ENCODE peak calls at places on chromosomes 4 and X, in five cellular contexts. E is K562, F is GM12878, O is H1, U is HepG2. P is an unnamed sample.

GRCh38 chrX:77527233-77528001 is 80.2 kb downstream of the FGF16 start:
- DNase-seq in E (peak; percentile 37), F (no peak), O (no peak), U (no peak), P (peak; percentile 77)

GRCh38 chrX:134880866-134881265 is 109.9 kb upstream of the SMIM10 start:
- DNase-seq in E (no peak), F (no peak), O (no peak), U (no peak), P (no peak)

GRCh38 chr4:58247792-58248191 is 1137.6 kb upstream of the IGFBP7 start:
- DNase-seq in E (no peak), F (no peak), O (no peak), U (no peak), P (no peak)

GRCh38 chr4:165326831-165327210 is 648 bp upstream of the MSMO1 start:
- DNase-seq in E (peak; percentile 30), F (no peak), O (no peak), U (peak; percentile 57), P (peak; percentile 41)

GRCh38 chr4:3201718-3202702 is 46.9 kb upstream of the MSANTD1 start:
- DNase-seq in E (no peak), F (peak; percentile 38), O (no peak), U (peak; percentile 53), P (no peak)

GRCh38 chr4:120207021-120207420 is 140.4 kb upstream of the MAD2L1 start:
- DNase-seq in E (no peak), F (no peak), O (no peak), U (no peak), P (no peak)

GRCh38 chr4:79632114-79632513 is 224.1 kb upstream of the GK2 start:
- DNase-seq in E (no peak), F (no peak), O (no peak), U (no peak), P (no peak)

GRCh38 chr4:5451243-5451642 is 257.1 kb downstream of the EVC2 start:
- DNase-seq in E (no peak), F (no peak), O (no peak), U (no peak), P (no peak)

GRCh38 chr4:7964459-7964858 is 24.8 kb upstream of the AFAP1 start:
- DNase-seq in E (no peak), F (no peak), O (no peak), U (no peak), P (no peak)

GRCh38 chr4:10115271-10115656 is 1.3 kb downstream of the WDR1 start:
- DNase-seq in E (no peak), F (no peak), O (no peak), U (peak; percentile 82), P (no peak)

GRCh38 chrX:12999422-12999821 is 24.5 kb downstream of the TMSB4X start:
- DNase-seq in E (no peak), F (no peak), O (no peak), U (no peak), P (no peak)

GRCh38 chr4:95556460-95556859 is 7.7 kb upstream of the UNC5C start:
- DNase-seq in E (no peak), F (no peak), O (no peak), U (no peak), P (no peak)

GRCh38 chr4:165537028-165537648 is 158.3 kb downstream of the CPE start:
- DNase-seq in E (peak; percentile 47), F (no peak), O (peak; percentile 3), U (peak; percentile 40), P (peak; percentile 32)

GRCh38 chr4:155353923-155354540 is 22.7 kb downstream of the MAP9 start:
- DNase-seq in E (peak; percentile 16), F (no peak), O (no peak), U (peak; percentile 27), P (peak; percentile 39)

GRCh38 chr4:183986645-183987528 is 81.8 kb downstream of the STOX2 start:
- DNase-seq in E (no peak), F (no peak), O (no peak), U (no peak), P (no peak)
- TF ChIP-seq GABPA in E (no peak), F (no peak), O (no peak), U (no peak), P (no peak)

DNA sequence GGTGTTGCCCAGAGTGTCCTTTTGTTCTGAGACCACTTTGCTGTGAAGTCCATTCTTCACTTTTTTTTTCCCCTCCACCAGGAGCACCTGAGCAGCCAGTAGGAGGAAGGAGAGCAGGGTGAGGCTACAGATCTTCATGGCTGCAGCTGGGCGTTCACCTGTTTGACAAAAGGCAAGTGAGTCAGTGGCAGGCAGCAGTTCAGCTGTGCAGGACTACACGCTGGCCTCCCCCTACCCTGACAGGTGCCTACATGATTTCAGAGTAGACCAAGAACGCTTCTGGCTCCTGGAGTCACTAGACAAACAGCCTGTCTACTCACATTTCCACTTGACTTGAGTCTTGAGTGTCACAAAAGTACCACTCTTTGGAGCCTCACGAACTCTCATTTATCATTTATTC is 2.0 kb downstream of the FGFBP1 start:
- DNase-seq in E (no peak), F (no peak), O (no peak), U (no peak), P (no peak)
- TF ChIP-seq CHD2 in E (no peak), F (no peak), O (no peak), U (no peak), P (no peak)

GRCh38 chr4:176013466-176014247 is 52.0 kb upstream of the WDR17 start:
- DNase-seq in E (no peak), F (peak; percentile 42), O (no peak), U (no peak), P (no peak)

GRCh38 chr4:176005766-176006165 is 59.9 kb upstream of the WDR17 start:
- DNase-seq in E (no peak), F (no peak), O (no peak), U (no peak), P (no peak)

GRCh38 chr4:176011523-176011922 is 54.1 kb upstream of the WDR17 start:
- DNase-seq in E (no peak), F (peak; percentile 25), O (no peak), U (no peak), P (no peak)

GRCh38 chr4:176014583-176015108 is 51.0 kb upstream of the WDR17 start:
- DNase-seq in E (no peak), F (no peak), O (no peak), U (no peak), P (no peak)

GRCh38 chr4:176009254-176009653 is 56.4 kb upstream of the WDR17 start:
- DNase-seq in E (no peak), F (no peak), O (no peak), U (no peak), P (no peak)
- TF ChIP-seq GABPA in E (no peak), F (no peak), O (no peak), U (no peak), P (no peak)

DNA sequence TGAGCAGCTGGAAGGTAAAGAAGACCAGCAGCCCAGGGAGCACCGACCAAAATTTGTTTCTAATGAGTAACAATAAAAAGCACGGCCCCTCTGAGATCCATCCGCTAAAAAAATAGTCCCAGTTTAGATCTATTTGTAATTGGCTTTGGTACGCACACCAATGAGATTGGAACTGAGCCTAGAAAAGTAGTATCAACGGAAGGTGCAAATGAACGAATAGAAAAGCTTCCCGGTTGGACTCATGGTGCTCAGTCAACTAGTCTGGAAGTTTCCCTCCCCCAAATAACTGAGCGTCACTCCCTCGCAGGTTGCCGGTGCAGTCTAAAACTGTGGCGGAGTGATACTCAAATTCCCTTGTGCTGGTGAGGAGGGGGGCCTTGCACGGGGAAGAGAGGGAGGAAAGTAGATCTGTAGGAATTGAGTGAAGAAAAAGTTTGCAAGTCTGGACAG is at the start of gene COL4A5:
- DNase-seq in E (peak; percentile 65), F (no peak), O (peak; percentile 21), U (peak; percentile 84), P (no peak)
- TF ChIP-seq CHD2 in E (peak; percentile 62), F (no peak), O (peak; percentile 62), U (peak; percentile 54), P (no peak)

GRCh38 chrX:149037301-149037700 is 467.8 kb downstream of the IDS start:
- DNase-seq in E (no peak), F (no peak), O (no peak), U (no peak), P (no peak)

GRCh38 chrX:149039057-149039456 is 466.0 kb downstream of the IDS start:
- DNase-seq in E (no peak), F (no peak), O (no peak), U (no peak), P (no peak)

GRCh38 chrX:149043401-149043800 is 461.7 kb downstream of the IDS start:
- DNase-seq in E (no peak), F (no peak), O (no peak), U (no peak), P (no peak)

GRCh38 chrX:149044471-149044870 is 460.6 kb downstream of the IDS start:
- DNase-seq in E (no peak), F (no peak), O (no peak), U (no peak), P (no peak)

DNA sequence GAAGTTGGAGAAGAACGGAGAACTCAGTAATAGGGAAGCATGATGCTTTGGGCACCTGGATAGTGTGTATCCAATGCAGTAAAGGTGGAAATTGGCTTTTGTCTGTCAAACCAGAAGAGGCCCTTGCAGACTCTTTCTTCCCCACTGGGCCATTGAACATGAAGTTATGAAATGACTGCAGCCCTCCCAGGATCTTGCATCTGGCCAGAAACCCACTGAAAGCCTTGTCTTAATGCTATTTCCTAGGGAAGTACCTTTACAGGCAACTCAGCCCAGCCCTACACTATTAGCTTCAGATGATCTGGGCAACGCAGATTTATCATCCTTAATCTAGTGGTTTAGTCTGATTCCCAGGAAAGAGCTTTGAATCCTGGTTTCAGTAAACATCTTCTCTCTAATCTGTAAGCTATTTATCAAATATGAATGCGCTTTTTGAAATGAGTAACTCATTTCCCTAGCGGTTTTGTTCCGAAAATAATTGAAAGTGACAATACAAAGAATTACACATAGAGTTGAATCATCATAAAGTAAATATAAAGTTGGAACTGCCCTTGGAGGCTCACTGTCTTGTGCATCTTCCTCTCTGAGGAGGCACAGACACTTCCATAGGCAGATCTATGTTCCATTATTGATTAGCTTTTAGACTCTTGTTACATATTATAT is 464.1 kb downstream of the IDS start:
- DNase-seq in E (no peak), F (no peak), O (no peak), U (no peak), P (no peak)
- TF ChIP-seq GABPA in E (no peak), F (no peak), O (no peak), U (no peak), P (no peak)

GRCh38 chr4:66489783-66490452 is 819.6 kb upstream of the EPHA5 start:
- DNase-seq in E (no peak), F (no peak), O (no peak), U (no peak), P (no peak)

GRCh38 chr4:66486068-66486467 is 815.8 kb upstream of the EPHA5 start:
- DNase-seq in E (no peak), F (no peak), O (no peak), U (no peak), P (no peak)

GRCh38 chr4:66489370-66489769 is 819.1 kb upstream of the EPHA5 start:
- DNase-seq in E (no peak), F (no peak), O (no peak), U (no peak), P (no peak)
- TF ChIP-seq CHD2 in E (no peak), F (no peak), O (no peak), U (no peak), P (no peak)

GRCh38 chrX:136766785-136767103 is 14.0 kb downstream of the ARHGEF6 start:
- DNase-seq in E (no peak), F (no peak), O (no peak), U (no peak), P (no peak)
- TF ChIP-seq GABPA in E (no peak), F (no peak), O (no peak), U (no peak), P (no peak)